ENCODE peak calls at places on chromosomes 4 and X, in eight cellular contexts. Y is fibroblast of lung, A is HCT116, G is mammary epithelial cell, R is heart right ventricle, V is left ventricle myocardium inferior, N is foreskin keratinocyte, Q is psoas muscle. J is an unnamed sample.

GRCh38 chr4:39883645-39884044 is 94.1 kb downstream of the PDS5A start:
- DNase-seq in Y (no peak), A (no peak), G (peak), R (no peak), V (no peak), N (no peak), Q (no peak), J (no peak)

GRCh38 chr4:122583906-122584305 is 37.0 kb downstream of the IL21 start:
- DNase-seq in Y (peak), A (no peak), G (peak), R (no peak), V (no peak), N (peak), Q (no peak), J (no peak)

GRCh38 chrX:154539077-154539476 is 7.6 kb downstream of the G6PD start:
- DNase-seq in Y (no peak), A (no peak), G (no peak), R (no peak), V (no peak), N (no peak), Q (no peak), J (no peak)

GRCh38 chr4:109746728-109747127 is 16.9 kb upstream of the PLA2G12A start:
- DNase-seq in Y (no peak), A (no peak), G (no peak), R (no peak), V (no peak), N (no peak), Q (no peak), J (no peak)

GRCh38 chr4:172153694-172154093 is 340.5 kb downstream of the GALNTL6 start:
- DNase-seq in Y (no peak), A (no peak), G (no peak), R (no peak), V (no peak), N (no peak), Q (no peak), J (no peak)

GRCh38 chr4:173057906-173058305 is 110.7 kb upstream of the GALNT7 start:
- DNase-seq in Y (no peak), A (no peak), G (no peak), R (no peak), V (no peak), N (no peak), Q (no peak), J (no peak)

GRCh38 chrX:358651-359143 is 28.0 kb downstream of the PPP2R3B start:
- DNase-seq in Y (no peak), A (no peak), G (no peak), R (no peak), V (no peak), N (no peak), Q (peak), J (no peak)

GRCh38 chrX:38036471-38036870 is 30.1 kb downstream of the SYTL5 start:
- DNase-seq in Y (no peak), A (no peak), G (peak), R (no peak), V (no peak), N (peak), Q (no peak), J (no peak)

GRCh38 chr4:103947617-103948016 is 227.8 kb upstream of the TACR3 start:
- DNase-seq in Y (no peak), A (no peak), G (no peak), R (no peak), V (no peak), N (no peak), Q (no peak), J (no peak)

GRCh38 chrX:154775611-154776349 is 13.1 kb downstream of the DKC1 start:
- DNase-seq in Y (no peak), A (no peak), G (peak), R (no peak), V (peak), N (peak), Q (no peak), J (no peak)

GRCh38 chr4:188783606-188784157 is 644.4 kb downstream of the TRIML1 start:
- DNase-seq in Y (peak), A (no peak), G (no peak), R (no peak), V (no peak), N (no peak), Q (no peak), J (no peak)

GRCh38 chr4:60611762-60612496 is 588.2 kb upstream of the ADGRL3 start:
- DNase-seq in Y (no peak), A (no peak), G (peak), R (no peak), V (no peak), N (peak), Q (no peak), J (no peak)

GRCh38 chr4:57378766-57379165 is 268.6 kb upstream of the IGFBP7 start:
- DNase-seq in Y (no peak), A (no peak), G (peak), R (no peak), V (no peak), N (peak), Q (no peak), J (no peak)

GRCh38 chr4:152224223-152224622 is 311.7 kb downstream of the FBXW7 start:
- DNase-seq in Y (no peak), A (no peak), G (no peak), R (no peak), V (no peak), N (no peak), Q (no peak), J (no peak)

GRCh38 chr4:147836807-147837206 is 104.9 kb downstream of the ARHGAP10 start:
- DNase-seq in Y (no peak), A (no peak), G (no peak), R (no peak), V (no peak), N (no peak), Q (no peak), J (peak)

GRCh38 chr4:147839651-147840050 is 107.8 kb downstream of the ARHGAP10 start:
- DNase-seq in Y (no peak), A (no peak), G (no peak), R (no peak), V (no peak), N (no peak), Q (no peak), J (no peak)

GRCh38 chr4:147839200-147839599 is 107.3 kb downstream of the ARHGAP10 start:
- DNase-seq in Y (no peak), A (no peak), G (no peak), R (no peak), V (no peak), N (no peak), Q (no peak), J (no peak)

GRCh38 chr4:147837854-147838253 is 106.0 kb downstream of the ARHGAP10 start:
- DNase-seq in Y (no peak), A (no peak), G (no peak), R (no peak), V (no peak), N (no peak), Q (no peak), J (no peak)

DNA sequence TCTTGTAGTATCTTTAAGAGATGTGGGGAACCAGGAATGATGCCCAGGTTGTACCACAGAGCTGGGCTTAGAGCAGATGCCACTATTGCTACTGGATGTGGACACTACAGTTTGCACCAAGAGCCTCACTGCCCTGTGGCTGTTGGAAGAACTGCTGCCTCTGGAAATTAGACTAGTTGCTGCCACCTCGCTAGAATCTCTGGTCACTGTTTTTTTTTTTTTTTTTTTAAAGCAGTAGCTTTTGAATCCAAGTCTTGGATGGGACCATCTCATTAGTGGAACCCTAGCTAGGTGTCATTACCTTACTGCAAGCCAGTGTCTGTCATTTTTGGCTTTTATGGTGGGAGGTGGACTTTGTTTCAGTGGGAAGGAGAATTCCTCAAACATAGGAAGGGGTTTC is 105.5 kb downstream of the ARHGAP10 start:
- DNase-seq in Y (no peak), A (no peak), G (no peak), R (no peak), V (no peak), N (no peak), Q (no peak), J (no peak)
- TF ChIP-seq CTCF in Y (peak), A (no peak), G (peak), R (no peak), V (peak), N (no peak), Q (peak), J (no peak)

GRCh38 chrX:110985470-110985869 is 110.5 kb upstream of the PAK3 start:
- DNase-seq in Y (no peak), A (no peak), G (peak), R (no peak), V (no peak), N (peak), Q (no peak), J (no peak)

GRCh38 chrX:110983024-110983423 is 113.0 kb upstream of the PAK3 start:
- DNase-seq in Y (no peak), A (no peak), G (no peak), R (no peak), V (no peak), N (no peak), Q (no peak), J (no peak)

GRCh38 chrX:110989447-110989846 is 106.5 kb upstream of the PAK3 start:
- DNase-seq in Y (no peak), A (no peak), G (no peak), R (no peak), V (no peak), N (no peak), Q (no peak), J (no peak)

GRCh38 chrX:110989869-110990268 is 106.1 kb upstream of the PAK3 start:
- DNase-seq in Y (no peak), A (no peak), G (no peak), R (no peak), V (no peak), N (no peak), Q (no peak), J (no peak)

GRCh38 chrX:110987292-110987691 is 108.7 kb upstream of the PAK3 start:
- DNase-seq in Y (no peak), A (no peak), G (no peak), R (no peak), V (no peak), N (no peak), Q (no peak), J (no peak)
- TF ChIP-seq CTCF in Y (peak), A (no peak), G (peak), R (no peak), V (no peak), N (peak), Q (no peak), J (no peak)

DNA sequence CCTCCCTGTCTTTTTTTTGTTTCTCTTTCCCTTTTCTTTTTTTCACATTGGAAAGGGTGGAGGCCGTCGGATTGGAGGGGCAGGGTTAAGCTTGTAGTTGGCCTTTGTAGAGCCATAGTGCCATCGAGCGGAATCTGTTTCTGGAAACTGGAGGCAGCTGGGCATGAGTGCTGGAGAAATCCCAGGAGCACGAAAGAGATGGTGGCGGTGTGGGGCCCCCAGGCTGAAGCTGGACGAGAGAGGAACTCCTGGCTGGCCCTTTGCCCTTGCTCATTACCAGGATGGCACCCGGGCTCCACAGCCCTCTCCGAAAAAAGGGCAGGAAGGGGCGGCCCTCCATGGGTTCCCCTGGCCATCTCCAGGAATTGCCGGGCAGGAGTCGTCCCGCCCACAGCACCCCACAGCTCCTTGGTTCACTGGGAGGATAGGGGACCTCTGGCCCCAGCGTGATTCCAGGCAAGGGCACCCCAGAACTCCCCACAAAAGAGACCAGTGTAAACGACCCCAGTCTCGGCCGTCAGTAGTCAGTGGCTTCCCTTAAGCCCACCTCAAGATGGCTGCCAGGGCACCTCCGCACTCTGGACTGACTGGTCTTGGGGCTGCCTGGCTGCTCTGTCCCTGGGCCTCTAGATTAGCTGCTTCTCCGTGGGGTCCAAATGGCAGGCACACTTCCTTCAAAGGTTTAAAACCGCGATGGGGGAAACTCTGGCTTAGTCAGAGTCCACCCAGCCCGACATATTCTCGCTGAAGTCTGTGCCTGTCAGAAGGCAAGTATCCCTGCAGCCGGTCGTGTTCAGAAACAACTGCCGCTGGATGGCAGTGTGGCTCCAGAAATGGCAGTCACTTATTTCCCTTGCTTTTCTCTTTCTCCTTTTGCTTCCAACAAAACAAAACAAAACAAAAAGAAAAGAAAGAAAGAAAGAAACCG is 74.1 kb downstream of the NBDY start:
- DNase-seq in Y (peak), A (no peak), G (peak), R (peak), V (peak), N (peak), Q (peak), J (peak)
- TF ChIP-seq CTCF in Y (peak), A (no peak), G (peak), R (no peak), V (peak), N (peak), Q (peak), J (peak)

DNA sequence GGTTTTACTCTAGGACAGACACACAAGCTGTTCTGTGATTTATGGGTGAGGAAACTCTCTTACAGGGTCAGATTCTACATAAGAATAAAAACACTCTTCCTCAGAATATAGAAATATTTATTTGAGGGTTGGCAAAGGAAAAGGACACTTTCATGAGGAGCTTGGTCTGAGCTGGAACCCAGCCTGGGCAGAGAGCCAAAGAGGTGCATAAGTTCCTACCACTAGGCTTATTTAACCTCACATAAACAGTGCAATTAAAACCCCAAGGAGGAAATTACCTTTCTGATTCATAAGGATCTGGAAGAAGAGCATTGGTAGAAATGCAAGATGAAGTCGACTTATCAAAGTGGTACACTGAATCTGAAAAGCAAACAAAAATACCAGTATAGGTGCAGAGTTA is 32.9 kb downstream of the SETD7 start:
- DNase-seq in Y (no peak), A (no peak), G (peak), R (no peak), V (peak), N (no peak), Q (no peak), J (no peak)
- TF ChIP-seq CTCF in Y (no peak), A (no peak), G (no peak), R (no peak), V (no peak), N (no peak), Q (no peak), J (no peak)

GRCh38 chr4:75343333-75343732 is 170.9 kb downstream of the RCHY1 start:
- DNase-seq in Y (peak), A (no peak), G (no peak), R (no peak), V (no peak), N (no peak), Q (no peak), J (no peak)

GRCh38 chr4:75340561-75340960 is 173.6 kb downstream of the RCHY1 start:
- DNase-seq in Y (no peak), A (no peak), G (no peak), R (no peak), V (no peak), N (no peak), Q (no peak), J (no peak)

GRCh38 chr4:75338352-75338880 is 175.8 kb downstream of the RCHY1 start:
- DNase-seq in Y (no peak), A (no peak), G (no peak), R (no peak), V (no peak), N (no peak), Q (no peak), J (no peak)
- TF ChIP-seq CTCF in Y (no peak), A (no peak), G (no peak), R (no peak), V (no peak), N (no peak), Q (no peak), J (no peak)

J was measured in GM10248.